ENCODE peak calls at places on chromosomes 4 and X, in five cellular contexts. I is H1, V is K562, Z is HepG2, U is GM12878. R is an unnamed sample.

GRCh38 chrX:69538321-69538876 is 34.3 kb downstream of the NALF2 start:
- DNase-seq in I (peak; percentile 85), V (peak; percentile 77), Z (peak; percentile 52), U (no peak), R (peak; percentile 61)

GRCh38 chr4:169243808-169244207 is 26.9 kb downstream of the SH3RF1 start:
- DNase-seq in I (no peak), V (no peak), Z (peak; percentile 73), U (no peak), R (peak; percentile 32)

GRCh38 chr4:69126030-69126429 is 29.8 kb downstream of the UGT2B7 start:
- DNase-seq in I (no peak), V (no peak), Z (no peak), U (no peak), R (no peak)

GRCh38 chrX:138986866-138987265 is 275.3 kb upstream of the FGF13 start:
- DNase-seq in I (no peak), V (no peak), Z (no peak), U (no peak), R (no peak)

GRCh38 chr4:140256335-140256734 is 102.4 kb upstream of the MAML3 start:
- DNase-seq in I (no peak), V (no peak), Z (peak; percentile 38), U (no peak), R (peak; percentile 44)

GRCh38 chrX:150257348-150258175 is 105.6 kb upstream of the MAMLD1 start:
- DNase-seq in I (peak; percentile 23), V (no peak), Z (no peak), U (no peak), R (no peak)

GRCh38 chrX:574355-574754 is 56.2 kb upstream of the SHOX start:
- DNase-seq in I (no peak), V (no peak), Z (no peak), U (no peak), R (no peak)

GRCh38 chrX:40996886-40997530 is 88.2 kb upstream of the USP9X start:
- DNase-seq in I (no peak), V (peak; percentile 41), Z (peak; percentile 70), U (no peak), R (peak; percentile 78)

GRCh38 chr4:79298027-79298426 is 27.8 kb downstream of the NAA11 start:
- DNase-seq in I (no peak), V (no peak), Z (peak; percentile 2), U (no peak), R (no peak)

GRCh38 chr4:85909851-85910250 is 434.9 kb downstream of the ARHGAP24 start:
- DNase-seq in I (no peak), V (no peak), Z (no peak), U (no peak), R (no peak)

GRCh38 chrX:10327651-10328050 is 170.9 kb downstream of the CLCN4 start:
- DNase-seq in I (peak; percentile 43), V (no peak), Z (peak; percentile 3), U (no peak), R (peak; percentile 24)

GRCh38 chrX:10325606-10326005 is 168.8 kb downstream of the CLCN4 start:
- DNase-seq in I (no peak), V (no peak), Z (no peak), U (no peak), R (no peak)

GRCh38 chrX:10329984-10330383 is 173.2 kb downstream of the CLCN4 start:
- DNase-seq in I (no peak), V (no peak), Z (no peak), U (no peak), R (no peak)

GRCh38 chrX:10326578-10326977 is 169.8 kb downstream of the CLCN4 start:
- DNase-seq in I (no peak), V (no peak), Z (peak; percentile 25), U (no peak), R (peak; percentile 77)
- TF ChIP-seq KDM1A in I (no peak), V (no peak), Z (no peak), U (no peak), R (no peak)

GRCh38 chrX:23035493-23035892 is 35.7 kb downstream of the DDX53 start:
- DNase-seq in I (no peak), V (no peak), Z (no peak), U (no peak), R (peak; percentile 3)
- TF ChIP-seq CTCF in I (peak; percentile 29), V (no peak), Z (peak; percentile 17), U (no peak), R (no peak)

GRCh38 chr4:6021831-6022606 is 3.8 kb upstream of the C4orf50 start:
- DNase-seq in I (no peak), V (no peak), Z (no peak), U (no peak), R (no peak)

GRCh38 chr4:6020633-6021032 is 2.4 kb upstream of the C4orf50 start:
- DNase-seq in I (no peak), V (no peak), Z (no peak), U (no peak), R (no peak)

GRCh38 chr4:6018331-6018730 is at the start of gene C4orf50:
- DNase-seq in I (no peak), V (no peak), Z (no peak), U (no peak), R (no peak)

GRCh38 chr4:6017800-6018199 is 431 bp downstream of the C4orf50 start:
- DNase-seq in I (no peak), V (no peak), Z (no peak), U (no peak), R (no peak)

DNA sequence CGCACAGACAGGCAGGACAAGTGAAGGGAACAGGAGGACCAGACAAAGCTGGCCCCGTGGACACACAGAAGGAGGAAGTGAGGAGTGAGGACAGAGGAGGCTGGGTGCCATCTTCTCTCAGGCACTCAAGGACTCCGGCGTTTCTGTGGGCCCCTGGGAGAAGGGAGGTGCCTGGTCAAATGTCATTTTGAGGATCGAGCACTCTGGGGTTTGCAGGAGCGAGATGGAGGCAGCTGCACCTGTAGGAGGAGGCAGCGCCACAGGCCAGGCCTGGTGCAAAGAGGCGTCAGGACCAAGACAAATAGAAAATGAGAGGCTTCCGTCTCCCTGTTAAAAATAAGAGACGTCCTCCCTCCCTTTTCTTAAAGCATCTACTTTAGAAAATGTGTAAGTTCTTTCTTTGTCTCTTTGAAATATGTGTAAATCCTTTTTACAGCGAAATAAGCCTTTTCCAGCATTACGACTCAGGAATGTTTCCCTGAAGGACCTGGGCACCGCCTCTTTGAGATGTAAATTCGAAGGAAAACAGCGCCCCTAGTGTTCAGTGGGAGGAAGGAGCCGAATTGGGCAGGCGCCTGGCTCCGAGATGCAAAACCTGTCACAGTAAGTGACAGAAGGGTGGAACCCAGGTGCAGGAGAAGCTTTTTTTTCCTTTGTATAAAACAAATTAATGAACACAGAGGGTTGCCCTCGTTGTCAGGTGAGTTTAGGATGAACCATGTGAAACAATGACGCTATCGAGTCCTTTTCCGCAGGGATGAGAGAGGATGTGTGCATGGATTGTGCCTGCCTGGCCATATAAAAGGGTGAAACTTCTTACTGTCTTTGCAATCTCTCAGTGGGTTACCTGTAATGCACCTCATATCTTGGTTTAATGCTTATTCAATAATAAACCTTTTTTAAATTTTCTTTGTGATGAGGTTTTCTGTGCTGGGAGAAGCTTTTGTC is 1.4 kb upstream of the C4orf50 start:
- DNase-seq in I (peak; percentile 79), V (peak; percentile 79), Z (peak; percentile 27), U (no peak), R (peak; percentile 44)
- TF ChIP-seq KDM1A in I (no peak), V (no peak), Z (no peak), U (no peak), R (no peak)

GRCh38 chrX:83416273-83416672 is 91.8 kb upstream of the POU3F4 start:
- DNase-seq in I (no peak), V (no peak), Z (no peak), U (no peak), R (no peak)
- TF ChIP-seq CTCF in I (no peak), V (no peak), Z (no peak), U (no peak), R (no peak)

GRCh38 chr4:163548481-163549243 is 54.2 kb downstream of the TMA16 start:
- DNase-seq in I (no peak), V (peak; percentile 13), Z (peak; percentile 37), U (no peak), R (peak; percentile 57)
- TF ChIP-seq KDM1A in I (no peak), V (no peak), Z (no peak), U (no peak), R (no peak)

GRCh38 chr4:128583753-128584712 is 225.5 kb upstream of the JADE1 start:
- DNase-seq in I (no peak), V (no peak), Z (no peak), U (no peak), R (no peak)
- TF ChIP-seq CTCF in I (no peak), V (no peak), Z (no peak), U (no peak), R (no peak)

DNA sequence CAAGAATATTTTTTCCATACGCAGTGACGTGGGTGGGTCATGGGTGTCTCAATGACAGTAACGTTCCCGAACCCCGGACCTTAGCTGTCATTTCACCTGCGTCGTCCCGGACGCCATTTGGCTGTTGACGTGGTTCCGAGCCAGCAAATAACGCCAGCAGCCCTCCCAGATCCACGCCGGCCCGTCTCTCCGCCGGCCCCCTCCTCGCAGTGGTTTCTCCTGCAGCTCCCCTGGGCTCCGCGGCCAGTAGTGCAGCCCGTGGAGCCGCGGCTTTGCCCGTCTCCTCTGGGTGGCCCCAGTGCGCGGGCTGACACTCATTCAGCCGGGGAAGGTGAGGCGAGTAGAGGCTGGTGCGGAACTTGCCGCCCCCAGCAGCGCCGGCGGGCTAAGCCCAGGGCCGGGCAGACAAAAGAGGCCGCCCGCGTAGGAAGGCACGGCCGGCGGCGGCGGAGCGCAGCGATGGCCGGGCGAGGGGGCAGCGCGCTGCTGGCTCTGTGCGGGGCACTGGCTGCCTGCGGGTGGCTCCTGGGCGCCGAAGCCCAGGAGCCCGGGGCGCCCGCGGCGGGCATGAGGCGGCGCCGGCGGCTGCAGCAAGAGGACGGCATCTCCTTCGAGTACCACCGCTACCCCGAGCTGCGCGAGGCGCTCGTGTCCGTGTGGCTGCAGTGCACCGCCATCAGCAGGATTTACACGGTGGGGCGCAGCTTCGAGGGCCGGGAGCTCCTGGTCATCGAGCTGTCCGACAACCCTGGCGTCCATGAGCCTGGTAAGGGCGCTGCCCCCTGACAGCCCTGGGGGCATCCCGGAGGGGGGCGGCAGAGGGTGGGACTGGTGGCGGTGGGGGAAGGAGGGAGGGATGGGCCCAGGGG is at the start of gene CPE:
- DNase-seq in I (peak; percentile 77), V (no peak), Z (peak; percentile 81), U (no peak), R (peak; percentile 61)
- TF ChIP-seq KDM1A in I (no peak), V (no peak), Z (no peak), U (no peak), R (no peak)

DNA sequence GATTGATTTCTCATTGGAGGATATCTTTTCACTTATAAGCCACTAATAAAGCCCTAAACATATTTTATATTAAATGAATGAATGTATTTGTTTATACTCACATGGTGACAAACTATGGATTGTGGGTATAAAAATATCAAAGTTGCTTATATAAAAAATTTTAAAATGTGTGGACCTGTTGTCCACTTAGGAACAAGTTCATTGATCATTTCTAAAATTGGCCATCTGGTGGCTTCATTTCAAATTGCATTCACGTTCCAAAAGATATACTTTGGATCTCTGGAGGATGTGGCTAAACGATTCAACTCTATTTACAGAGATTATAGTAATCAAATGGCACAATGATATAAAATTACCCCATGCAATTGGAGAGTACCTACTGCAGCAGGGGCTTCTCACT is 32.5 kb downstream of the FSTL5 start:
- DNase-seq in I (no peak), V (no peak), Z (no peak), U (no peak), R (peak; percentile 8)
- TF ChIP-seq CTCF in I (no peak), V (no peak), Z (no peak), U (no peak), R (peak; percentile 17)